ENCODE peak calls at places on chromosome 14, in five cellular contexts. Z is heart right ventricle, J is NB4, P is GM12865, H is fibroblast of mammary gland. U is an unnamed sample.
A peak's percentile ranks its signal among the peaks of the same experiment; 100 is the strongest.

GRCh38 chr14:40096968-40097367 is 664.7 kb upstream of the FBXO33 start:
- DNase-seq in J (no peak), Z (no peak), P (no peak), H (no peak), U (no peak)

GRCh38 chr14:39673141-39674133 is 241.2 kb upstream of the FBXO33 start:
- DNase-seq in Z (no peak), J (no peak), H (peak; percentile 78), P (no peak), U (peak; percentile 42)

GRCh38 chr14:27390130-27390529 is 792.3 kb upstream of the NOVA1 start:
- DNase-seq in P (no peak), H (no peak), J (no peak), Z (no peak), U (no peak)

GRCh38 chr14:77222546-77223225 is 41.1 kb downstream of the TMEM63C start:
- DNase-seq in Z (no peak), P (no peak), J (no peak), H (no peak), U (no peak)

GRCh38 chr14:50335389-50335788 is 23.3 kb downstream of the DMAC2L start:
- DNase-seq in P (no peak), J (no peak), H (peak; percentile 67), Z (peak; percentile 62), U (no peak)

GRCh38 chr14:70754989-70755388 is 54.3 kb downstream of the MAP3K9 start:
- DNase-seq in H (no peak), Z (no peak), P (no peak), J (no peak), U (no peak)

GRCh38 chr14:26276757-26277156 is 321.1 kb downstream of the NOVA1 start:
- DNase-seq in H (peak; percentile 22), P (no peak), Z (no peak), J (peak; percentile 16), U (no peak)

GRCh38 chr14:51666070-51666469 is 14.4 kb downstream of the FRMD6 start:
- DNase-seq in J (no peak), P (no peak), Z (no peak), H (peak; percentile 48), U (no peak)

GRCh38 chr14:21526672-21527319 is 650 bp upstream of the SALL2 start:
- DNase-seq in H (no peak), P (no peak), Z (no peak), J (peak; percentile 47), U (no peak)

GRCh38 chr14:32477406-32477805 is 148.3 kb downstream of the AKAP6 start:
- DNase-seq in P (no peak), J (no peak), Z (no peak), H (no peak), U (no peak)

GRCh38 chr14:57692671-57693070 is 173.2 kb downstream of the SLC35F4 start:
- DNase-seq in J (peak; percentile 47), H (peak; percentile 78), Z (no peak), P (peak; percentile 58), U (peak; percentile 10)

GRCh38 chr14:101286271-101287018 is 274.9 kb upstream of the DIO3 start:
- DNase-seq in Z (no peak), J (no peak), P (no peak), H (no peak), U (no peak)

GRCh38 chr14:65501328-65501727 is 88.8 kb downstream of the FUT8 start:
- DNase-seq in Z (no peak), J (no peak), P (peak; percentile 55), H (no peak), U (no peak)

GRCh38 chr14:98494582-98494981 is 777.4 kb downstream of the BCL11B start:
- DNase-seq in H (no peak), Z (no peak), P (peak; percentile 24), J (peak; percentile 38), U (no peak)

GRCh38 chr14:104520620-104521410 is 58.7 kb upstream of the C14orf180 start:
- DNase-seq in P (no peak), H (no peak), Z (no peak), J (no peak), U (no peak)

GRCh38 chr14:101072070-101072469 is 168.5 kb upstream of the RTL1 start:
- DNase-seq in Z (no peak), J (no peak), H (no peak), P (no peak), U (no peak)

GRCh38 chr14:100816286-100816949 is 9.5 kb upstream of the MEG3 start:
- DNase-seq in H (no peak), P (no peak), J (no peak), Z (no peak), U (no peak)

GRCh38 chr14:75430106-75430505 is 2.3 kb downstream of the JDP2 start:
- DNase-seq in Z (no peak), H (peak; percentile 59), J (peak; percentile 29), P (no peak), U (no peak)

GRCh38 chr14:105525861-105526780 is at the start of gene TMEM121:
- DNase-seq in P (peak; percentile 33), H (no peak), Z (no peak), J (no peak), U (no peak)

GRCh38 chr14:55699131-55700057 is 119.4 kb downstream of the KTN1 start:
- DNase-seq in Z (no peak), P (no peak), J (no peak), H (peak; percentile 63), U (peak; percentile 27)

GRCh38 chr14:88281447-88281846 is 41.6 kb downstream of the KCNK10 start:
- DNase-seq in P (no peak), Z (no peak), H (no peak), J (no peak), U (no peak)

GRCh38 chr14:79161576-79161975 is 991.4 kb downstream of the NRXN3 start:
- DNase-seq in J (peak; percentile 35), H (peak; percentile 40), P (no peak), Z (no peak), U (no peak)

GRCh38 chr14:23378612-23379220 is 1.9 kb downstream of the CMTM5 start:
- DNase-seq in P (no peak), Z (no peak), J (no peak), H (no peak), U (no peak)

GRCh38 chr14:26522985-26523384 is 74.8 kb downstream of the NOVA1 start:
- DNase-seq in P (no peak), Z (no peak), J (no peak), H (peak; percentile 88), U (peak; percentile 38)

GRCh38 chr14:58824796-58825195 is 187.0 kb downstream of the DACT1 start:
- DNase-seq in Z (no peak), P (no peak), H (no peak), J (no peak), U (no peak)

GRCh38 chr14:34036319-34036761 is 85.5 kb upstream of the EGLN3 start:
- DNase-seq in H (no peak), P (no peak), Z (no peak), J (no peak), U (no peak)

GRCh38 chr14:104389326-104390220 is 190.0 kb upstream of the C14orf180 start:
- DNase-seq in J (no peak), Z (no peak), P (peak; percentile 18), H (no peak), U (no peak)

GRCh38 chr14:59262717-59263469 is 74.4 kb downstream of the DAAM1 start:
- DNase-seq in Z (no peak), P (no peak), H (no peak), J (no peak), U (no peak)

GRCh38 chr14:99605299-99605961 is 1.4 kb upstream of the CCDC85C start:
- DNase-seq in Z (peak; percentile 34), J (peak; percentile 65), H (peak; percentile 40), P (peak; percentile 78), U (no peak)

GRCh38 chr14:51860836-51861583 is 598 bp downstream of the GNG2 start:
- DNase-seq in H (peak; percentile 62), Z (no peak), J (no peak), P (no peak), U (no peak)

GRCh38 chr14:54725998-54726397 is 159.1 kb downstream of the SAMD4A start:
- DNase-seq in Z (no peak), P (no peak), J (no peak), H (no peak), U (no peak)

GRCh38 chr14:63262446-63262845 is 56.3 kb downstream of the GPHB5 start:
- DNase-seq in H (no peak), Z (no peak), J (no peak), P (no peak), U (no peak)

GRCh38 chr14:99752486-99753121 is 40.6 kb upstream of the EML1 start:
- DNase-seq in H (peak; percentile 53), P (no peak), Z (no peak), J (peak; percentile 59), U (no peak)

GRCh38 chr14:103185051-103186027 is 62.1 kb downstream of the TNFAIP2 start:
- DNase-seq in H (peak; percentile 53), P (peak; percentile 37), Z (no peak), J (peak; percentile 51), U (no peak)

GRCh38 chr14:95835331-95835730 is 41.3 kb upstream of the TUNAR start:
- DNase-seq in P (peak; percentile 24), H (peak; percentile 4), Z (no peak), J (peak; percentile 58), U (no peak)
- H3K4me3 ChIP-seq in P (no peak overlapping the region), H (no peak overlapping the region), Z (no peak overlapping the region), J (no peak overlapping the region), U (no peak overlapping the region)

GRCh38 chr14:68970096-68970612 is 8.9 kb downstream of the ACTN1 start:
- DNase-seq in J (no peak), P (no peak), H (no peak), Z (no peak), U (no peak)
- H3K4me3 ChIP-seq in J (no peak overlapping the region), P (no peak overlapping the region), H (no peak overlapping the region), Z (no peak overlapping the region), U (no peak overlapping the region)

DNA sequence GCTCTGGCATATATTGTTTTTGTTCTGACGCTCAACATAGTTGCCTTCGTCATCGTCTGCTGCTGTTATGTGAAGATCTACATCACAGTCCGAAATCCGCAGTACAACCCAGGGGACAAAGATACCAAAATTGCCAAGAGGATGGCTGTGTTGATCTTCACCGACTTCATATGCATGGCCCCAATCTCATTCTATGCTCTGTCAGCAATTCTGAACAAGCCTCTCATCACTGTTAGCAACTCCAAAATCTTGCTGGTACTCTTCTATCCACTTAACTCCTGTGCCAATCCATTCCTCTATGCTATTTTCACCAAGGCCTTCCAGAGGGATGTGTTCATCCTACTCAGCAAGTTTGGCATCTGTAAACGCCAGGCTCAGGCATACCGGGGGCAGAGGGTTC is 77.0 kb downstream of the GTF2A1 start:
- DNase-seq in H (no peak), P (no peak), J (no peak), Z (no peak), U (no peak)
- H3K4me3 ChIP-seq in H (no peak overlapping the region), P (no peak overlapping the region), J (no peak overlapping the region), Z (no peak overlapping the region), U (no peak overlapping the region)

DNA sequence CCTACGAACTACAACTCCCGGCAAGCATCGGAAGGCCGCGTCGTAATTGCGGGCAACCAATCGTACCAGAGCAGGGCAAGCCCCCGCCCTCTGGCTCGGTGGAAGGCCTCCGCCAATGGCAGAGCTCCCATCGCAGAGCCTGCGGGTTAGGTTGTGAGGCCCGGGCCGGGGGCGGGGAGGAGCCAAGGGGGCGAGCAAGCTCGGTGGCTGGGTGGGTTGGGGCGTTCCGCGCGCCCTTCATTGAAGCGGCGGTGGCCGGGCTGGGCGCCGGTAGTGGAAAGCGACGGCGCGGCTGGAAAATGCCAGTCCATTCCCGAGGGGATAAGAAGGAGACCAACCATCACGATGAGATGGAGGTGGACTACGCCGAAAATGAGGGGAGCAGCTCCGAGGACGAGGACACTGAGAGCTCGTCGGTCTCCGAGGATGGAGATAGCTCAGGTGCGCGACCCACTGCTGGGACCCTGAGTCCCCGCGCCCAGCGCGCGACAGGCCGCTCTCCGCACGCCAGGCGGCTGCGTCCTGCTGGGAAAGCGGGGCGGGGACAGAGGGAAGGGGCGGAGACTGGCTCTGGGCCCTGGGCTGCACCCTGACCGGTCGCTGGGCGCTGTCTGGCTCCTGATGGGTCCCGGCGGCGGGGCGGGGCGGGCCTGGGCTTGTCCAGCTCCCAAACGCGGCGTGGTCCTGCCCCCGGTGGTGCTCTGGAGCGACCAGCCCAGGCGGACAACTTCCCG is at the start of gene BRMS1L:
- DNase-seq in P (peak; percentile 99), J (peak; percentile 99), Z (peak; percentile 98), H (peak; percentile 99), U (peak; percentile 98)
- H3K4me3 ChIP-seq in P (peak within 1 kb of the TSS; percentile 85), J (peak within 1 kb of the TSS; percentile 91), Z (peak within 1 kb of the TSS; percentile 84), H (peak within 1 kb of the TSS; percentile 93), U (peak within 1 kb of the TSS; percentile 91)